ENCODE peak calls at places on chromosomes 2 and 18, in six cellular contexts. B is EL, D is cardiac muscle cell, U is AG09309, N is fibroblast of the aortic adventitia, O is NCI-H510A treated with DMSO at 0.1 percent for 48 hours. I is an unnamed sample.
A peak's percentile ranks its signal among the peaks of the same experiment; 100 is the strongest.

GRCh38 chr2:118097657-118098056 is 9.4 kb downstream of the INSIG2 start:
- DNase-seq in B (no peak), D (no peak), U (no peak), N (peak; percentile 10), O (no peak), I (no peak)

GRCh38 chr18:28805491-28805890 is 628.6 kb upstream of the CDH2 start:
- DNase-seq in B (no peak), D (no peak), U (no peak), N (no peak), O (no peak), I (no peak)

GRCh38 chr2:121886059-121886458 is 130.6 kb downstream of the TSN start:
- DNase-seq in B (no peak), D (no peak), U (no peak), N (no peak), O (no peak), I (no peak)

GRCh38 chr2:11787991-11788390 is 41.6 kb downstream of the LPIN1 start:
- DNase-seq in B (no peak), D (no peak), U (no peak), N (no peak), O (no peak), I (no peak)

GRCh38 chr18:13598591-13598990 is 127.8 kb downstream of the FAM210A start:
- DNase-seq in B (no peak), D (no peak), U (no peak), N (no peak), O (no peak), I (no peak)

GRCh38 chr2:237818066-237818473 is 19.5 kb downstream of the RBM44 start:
- DNase-seq in B (peak; percentile 78), D (no peak), U (peak; percentile 75), N (peak; percentile 78), O (no peak), I (no peak)

GRCh38 chr2:239302083-239302807 is 98.6 kb downstream of the HDAC4 start:
- DNase-seq in B (no peak), D (no peak), U (no peak), N (peak; percentile 59), O (no peak), I (no peak)

GRCh38 chr2:148667114-148667513 is 22.6 kb downstream of the EPC2 start:
- DNase-seq in B (no peak), D (no peak), U (no peak), N (no peak), O (no peak), I (no peak)

GRCh38 chr2:17106418-17106817 is 411.8 kb downstream of the RAD51AP2 start:
- DNase-seq in B (no peak), D (no peak), U (no peak), N (no peak), O (no peak), I (no peak)

GRCh38 chr18:9353596-9353995 is 19.0 kb downstream of the TWSG1 start:
- DNase-seq in B (no peak), D (no peak), U (no peak), N (no peak), O (no peak), I (no peak)

GRCh38 chr2:171487201-171487600 is 35.1 kb upstream of the CYBRD1 start:
- DNase-seq in B (no peak), D (no peak), U (no peak), N (no peak), O (no peak), I (no peak)

GRCh38 chr2:26528186-26528585 is 50.3 kb upstream of the OTOF start:
- DNase-seq in B (no peak), D (no peak), U (no peak), N (no peak), O (no peak), I (no peak)

GRCh38 chr2:189142893-189143759 is 36.4 kb downstream of the COL5A2 start:
- DNase-seq in B (peak; percentile 61), D (peak; percentile 74), U (no peak), N (peak; percentile 47), O (peak; percentile 3), I (no peak)

GRCh38 chr2:62313433-62314227 is 117.7 kb downstream of the B3GNT2 start:
- DNase-seq in B (no peak), D (no peak), U (no peak), N (no peak), O (no peak), I (no peak)

GRCh38 chr2:232890896-232891601 is 21.0 kb downstream of the SNORC start:
- DNase-seq in B (peak; percentile 69), D (peak; percentile 69), U (no peak), N (no peak), O (peak; percentile 93), I (no peak)

GRCh38 chr2:43009448-43009847 is 217.0 kb downstream of the ZFP36L2 start:
- DNase-seq in B (no peak), D (no peak), U (no peak), N (no peak), O (no peak), I (no peak)

GRCh38 chr2:20586379-20586715 is 64.6 kb downstream of the HS1BP3 start:
- DNase-seq in B (no peak), D (no peak), U (no peak), N (no peak), O (no peak), I (no peak)

GRCh38 chr18:46953195-46953594 is 35.8 kb downstream of the KATNAL2 start:
- DNase-seq in B (no peak), D (no peak), U (no peak), N (no peak), O (no peak), I (no peak)

GRCh38 chr2:141055526-141055925 is 1075.3 kb downstream of the LRP1B start:
- DNase-seq in B (peak; percentile 65), D (no peak), U (peak; percentile 16), N (peak; percentile 60), O (no peak), I (no peak)

GRCh38 chr2:58054264-58054663 is 7.7 kb downstream of the VRK2 start:
- DNase-seq in B (no peak), D (no peak), U (no peak), N (peak; percentile 68), O (no peak), I (no peak)

GRCh38 chr2:229884775-229885699 is 36.8 kb downstream of the TRIP12 start:
- DNase-seq in B (no peak), D (no peak), U (no peak), N (no peak), O (no peak), I (no peak)

GRCh38 chr18:21998531-21998930 is 170.9 kb upstream of the GATA6 start:
- DNase-seq in B (no peak), D (peak; percentile 81), U (no peak), N (no peak), O (no peak), I (no peak)

GRCh38 chr2:9291331-9291730 is 84.7 kb downstream of the ASAP2 start:
- DNase-seq in B (no peak), D (no peak), U (no peak), N (no peak), O (no peak), I (no peak)

GRCh38 chr18:23433360-23433759 is 19.7 kb upstream of the RIOK3 start:
- DNase-seq in B (no peak), D (no peak), U (no peak), N (peak; percentile 31), O (no peak), I (no peak)

GRCh38 chr18:60060026-60060425 is 160.2 kb downstream of the PMAIP1 start:
- DNase-seq in B (no peak), D (no peak), U (no peak), N (no peak), O (no peak), I (no peak)

GRCh38 chr2:238701907-238702206 is 146.0 kb upstream of the TWIST2 start:
- DNase-seq in B (no peak), D (no peak), U (no peak), N (no peak), O (no peak), I (no peak)

GRCh38 chr2:226981731-226982373 is 146.0 kb downstream of the RHBDD1 start:
- DNase-seq in B (no peak), D (no peak), U (no peak), N (peak; percentile 43), O (no peak), I (no peak)

GRCh38 chr2:229952256-229952835 is 30.0 kb downstream of the FBXO36 start:
- DNase-seq in B (no peak), D (no peak), U (no peak), N (no peak), O (no peak), I (no peak)

GRCh38 chr2:125658583-125658982 is 997.4 kb upstream of the GYPC start:
- DNase-seq in B (no peak), D (no peak), U (no peak), N (no peak), O (no peak), I (no peak)